ENCODE peak calls at places on chromosomes 2 and 18, in six cellular contexts. A, V, W, J, C and Y are unnamed samples.
A peak's percentile ranks its signal among the peaks of the same experiment; 100 is the strongest.

GRCh38 chr2:98685930-98686887 is 44.7 kb downstream of the MGAT4A start:
- DNase-seq in W (no peak), A (no peak), V (no peak), C (no peak), J (no peak), Y (no peak)

GRCh38 chr2:188410504-188411235 is 119.0 kb downstream of the GULP1 start:
- DNase-seq in J (no peak), W (no peak), A (no peak), V (no peak), C (no peak), Y (no peak)

GRCh38 chr2:28755411-28755810 is 3.8 kb downstream of the PPP1CB start:
- DNase-seq in W (no peak), C (no peak), V (no peak), A (no peak), J (no peak), Y (no peak)

GRCh38 chr2:190748966-190749365 is 100.1 kb downstream of the NAB1 start:
- DNase-seq in C (no peak), V (no peak), W (peak; percentile 18), A (no peak), J (no peak), Y (no peak)

GRCh38 chr2:164840458-164840929 is 1.1 kb downstream of the COBLL1 start:
- DNase-seq in J (peak; percentile 44), W (peak; percentile 50), A (peak; percentile 74), C (peak; percentile 6), V (no peak), Y (no peak)

GRCh38 chr2:233990261-233990798 is 60.2 kb upstream of the SPP2 start:
- DNase-seq in W (no peak), J (no peak), A (no peak), C (no peak), V (no peak), Y (no peak)

GRCh38 chr2:28622101-28622499 is 126.2 kb downstream of the PLB1 start:
- DNase-seq in C (no peak), A (no peak), J (no peak), V (no peak), W (no peak), Y (no peak)

GRCh38 chr18:79607361-79607930 is 72.2 kb upstream of the CTDP1 start:
- DNase-seq in J (peak; percentile 11), V (no peak), C (no peak), A (peak; percentile 43), W (no peak), Y (no peak)

GRCh38 chr18:27685807-27686412 is 491.0 kb downstream of the CDH2 start:
- DNase-seq in A (no peak), C (peak; percentile 3), V (no peak), W (peak; percentile 57), J (no peak), Y (no peak)
- TF ChIP-seq CTCF in A (no peak), C (peak; percentile 40), V (peak; percentile 77), W (peak; percentile 76), J (peak; percentile 66), Y (peak; percentile 50)

GRCh38 chr2:112835553-112836535 is 735 bp downstream of the IL1B start:
- DNase-seq in W (no peak), C (no peak), J (no peak), A (no peak), V (no peak), Y (no peak)
- H3K4me3 ChIP-seq in W (no peak overlapping the region), C (no peak overlapping the region), J (no peak overlapping the region), A (no peak overlapping the region), V (peak overlapping the region; percentile 16), Y (no peak overlapping the region)

DNA sequence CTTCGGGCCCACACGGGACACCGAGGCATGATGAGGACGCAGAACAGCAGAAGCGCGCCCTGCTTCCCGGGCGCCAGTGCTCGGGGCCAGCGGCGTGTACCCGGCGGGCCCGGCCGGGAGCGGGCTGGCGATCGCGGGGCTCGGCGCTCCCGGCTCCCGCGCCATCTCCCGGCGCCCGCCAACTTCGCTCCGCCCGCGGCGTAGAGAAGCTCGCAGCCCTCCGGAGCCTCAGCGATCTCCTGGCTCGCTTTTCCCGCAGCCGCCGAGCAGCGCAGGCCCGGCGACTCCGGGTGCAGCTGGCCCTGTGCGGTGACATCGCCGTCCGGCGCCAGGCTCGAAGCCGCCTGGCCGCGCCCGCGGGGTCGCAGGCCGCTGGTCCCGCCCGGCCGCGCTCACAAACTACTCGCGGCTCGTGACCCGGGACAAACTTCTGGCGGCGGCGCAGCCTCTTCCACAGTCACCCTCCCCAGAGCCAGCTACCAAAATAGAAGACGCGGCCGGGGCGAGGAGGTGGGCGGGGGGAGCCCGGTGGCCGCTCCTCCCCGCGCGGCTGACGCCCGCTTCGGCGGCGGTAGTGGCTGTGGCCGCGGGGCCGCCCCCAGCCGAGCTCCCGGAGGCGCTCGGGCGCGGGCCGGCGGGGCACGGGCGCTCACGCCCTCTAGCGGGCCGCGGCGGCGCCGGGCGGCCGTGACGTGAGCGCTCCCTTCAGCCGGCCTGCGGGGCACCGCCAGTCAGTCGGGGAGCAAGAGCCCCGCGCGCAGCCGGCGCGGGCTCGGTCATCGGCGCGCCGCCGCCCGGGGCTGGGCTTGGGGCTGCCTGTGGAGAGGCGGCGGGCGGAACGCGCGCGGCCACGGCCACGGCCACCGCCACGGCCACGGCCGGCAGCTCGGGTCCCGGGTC is at the start of gene PTPRM:
- DNase-seq in A (peak; percentile 97), C (peak; percentile 52), W (peak; percentile 3), J (peak; percentile 93), V (no peak), Y (no peak)
- TF ChIP-seq CTCF in A (no peak), C (peak; percentile 74), W (no peak), J (peak; percentile 52), V (no peak), Y (peak; percentile 39)

GRCh38 chr2:85811173-85811849 is 57.5 kb downstream of the ATOH8 start:
- DNase-seq in V (no peak), A (no peak), C (no peak), J (peak; percentile 63), W (peak; percentile 60), Y (no peak)
- H3K4me3 ChIP-seq in V (no peak overlapping the region), A (no peak overlapping the region), C (no peak overlapping the region), J (peak overlapping the region; percentile 31), W (no peak overlapping the region), Y (no peak overlapping the region)

GRCh38 chr18:51480562-51481261 is 283.2 kb upstream of the MEX3C start:
- DNase-seq in J (peak; percentile 16), V (no peak), W (no peak), A (no peak), C (no peak), Y (no peak)

GRCh38 chr18:51478908-51479307 is 281.4 kb upstream of the MEX3C start:
- DNase-seq in J (peak; percentile 19), A (no peak), V (no peak), W (no peak), C (no peak), Y (no peak)

DNA sequence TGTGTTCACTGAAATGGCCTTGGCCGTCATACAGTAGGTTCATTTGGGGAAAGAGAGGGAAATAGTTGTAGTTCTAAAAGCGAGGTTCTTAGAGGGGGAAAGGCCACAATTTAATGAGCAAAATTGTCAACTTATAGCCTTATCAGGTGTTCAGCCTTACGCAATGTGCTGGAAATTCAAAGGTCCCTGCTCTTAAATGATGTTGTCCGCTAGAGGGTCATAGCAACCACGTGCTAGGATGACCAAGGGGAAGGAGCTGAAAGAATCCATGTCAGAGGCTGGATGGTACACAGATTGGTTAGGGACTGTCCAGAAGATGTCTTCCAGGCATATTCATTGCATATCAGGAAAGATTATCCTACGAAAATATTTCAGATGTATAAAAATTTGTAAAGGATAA is 282.3 kb upstream of the MEX3C start:
- DNase-seq in J (no peak), W (no peak), V (no peak), A (no peak), C (no peak), Y (no peak)
- TF ChIP-seq CTCF in J (no peak), W (no peak), V (no peak), A (no peak), C (no peak), Y (no peak)